ENCODE peak calls at places on chromosomes 4 and X, in ten cellular contexts. C, Y, U, N, M, S, B, O, H and K are unnamed samples.

GRCh38 chr4:77805802-77806201 is 13.4 kb downstream of the CNOT6L start:
- DNase-seq in O (no peak), M (no peak), N (no peak), S (no peak), Y (no peak), H (no peak), C (no peak), U (no peak), B (no peak), K (no peak)

GRCh38 chrX:139388234-139388633 is 142.3 kb upstream of the F9 start:
- DNase-seq in S (no peak), M (no peak), C (no peak), O (no peak), Y (no peak), H (no peak), N (no peak), B (no peak), U (no peak), K (no peak)

GRCh38 chrX:104253567-104254441 is 929 bp downstream of the ESX1 start:
- DNase-seq in M (no peak), Y (no peak), S (no peak), U (no peak), N (no peak), C (no peak), B (no peak), H (no peak), O (no peak), K (no peak)

GRCh38 chr4:155952546-155952945 is 1.1 kb downstream of the CTSO start:
- DNase-seq in H (peak), N (no peak), B (no peak), C (no peak), S (peak), Y (no peak), O (no peak), M (no peak), U (no peak), K (no peak)

GRCh38 chr4:175282407-175282806 is 364.2 kb downstream of the ADAM29 start:
- DNase-seq in H (peak), O (no peak), C (no peak), U (no peak), B (no peak), S (no peak), N (no peak), Y (no peak), M (no peak), K (no peak)

GRCh38 chr4:130814896-130815295 is 1718.9 kb downstream of the C4orf33 start:
- DNase-seq in H (no peak), C (no peak), M (no peak), B (no peak), S (no peak), O (no peak), U (no peak), Y (no peak), N (no peak), K (no peak)

GRCh38 chr4:90030953-90031352 is 96.2 kb upstream of the CCSER1 start:
- DNase-seq in B (no peak), M (no peak), C (no peak), O (peak), S (no peak), U (no peak), H (no peak), N (no peak), Y (no peak), K (no peak)

GRCh38 chrX:151999813-152000212 is 25.3 kb upstream of the GABRE start:
- DNase-seq in N (no peak), C (no peak), S (no peak), M (no peak), O (no peak), Y (no peak), B (no peak), H (no peak), U (no peak), K (no peak)

GRCh38 chr4:98352403-98352802 is 91.2 kb downstream of the RAP1GDS1 start:
- DNase-seq in N (no peak), H (no peak), C (no peak), U (no peak), S (peak), M (no peak), Y (no peak), B (no peak), O (no peak), K (no peak)

GRCh38 chr4:159545556-159545955 is 442.7 kb downstream of the RAPGEF2 start:
- DNase-seq in N (no peak), H (no peak), O (no peak), Y (no peak), M (no peak), S (no peak), U (no peak), C (no peak), B (no peak), K (no peak)

GRCh38 chr4:185587065-185587443 is 51.7 kb upstream of the PDLIM3 start:
- DNase-seq in B (no peak), C (no peak), N (no peak), U (no peak), M (no peak), S (no peak), H (no peak), Y (no peak), O (no peak), K (no peak)
- H3K4me3 ChIP-seq in B (no peak), C (no peak), N (peak), U (peak), M (no peak), S (no peak), H (no peak), Y (peak), O (no peak), K (no peak)

GRCh38 chrX:29545878-29546277 is 669.5 kb upstream of the MAGEB2 start:
- DNase-seq in B (no peak), O (no peak), N (no peak), M (no peak), S (no peak), H (no peak), Y (no peak), C (no peak), U (no peak), K (no peak)

GRCh38 chrX:29542147-29542546 is 673.2 kb upstream of the MAGEB2 start:
- DNase-seq in Y (no peak), S (no peak), O (no peak), H (no peak), B (no peak), C (no peak), M (no peak), U (no peak), N (no peak), K (no peak)

GRCh38 chrX:29553542-29553941 is 661.8 kb upstream of the MAGEB2 start:
- DNase-seq in H (no peak), Y (no peak), N (no peak), S (no peak), C (no peak), B (no peak), O (no peak), U (no peak), M (no peak), K (no peak)

DNA sequence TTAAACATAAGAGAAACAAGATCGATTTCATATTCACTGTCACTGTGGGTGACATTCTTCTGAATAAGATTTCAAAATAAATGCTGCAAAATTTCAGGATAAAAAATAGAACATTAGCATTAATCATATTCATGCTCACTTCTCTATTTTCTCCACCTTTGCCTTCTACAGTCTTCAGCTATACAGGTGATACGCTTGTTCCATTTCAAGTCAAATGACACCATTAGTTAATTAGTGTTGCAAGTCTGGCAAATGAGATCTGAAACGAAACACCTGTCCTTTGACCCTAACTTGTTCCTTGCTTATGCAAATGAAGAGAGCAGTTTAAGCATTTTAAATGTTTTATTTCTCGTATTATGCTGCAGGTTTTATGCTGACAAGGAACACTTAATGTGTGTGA is 667.5 kb upstream of the MAGEB2 start:
- DNase-seq in B (no peak), H (no peak), U (no peak), C (no peak), O (no peak), S (no peak), N (no peak), Y (no peak), M (no peak), K (no peak)
- H3K4me3 ChIP-seq in B (no peak), H (no peak), U (no peak), C (no peak), O (no peak), S (no peak), N (no peak), Y (no peak), M (no peak), K (no peak)

GRCh38 chr4:185774815-185775684 is 36.9 kb downstream of the SORBS2 start:
- DNase-seq in C (peak), B (peak), U (no peak), M (no peak), O (no peak), N (no peak), Y (no peak), S (peak), H (peak), K (peak)

GRCh38 chr4:185774076-185774731 is 37.8 kb downstream of the SORBS2 start:
- DNase-seq in N (no peak), C (no peak), B (no peak), M (no peak), H (no peak), O (no peak), S (no peak), Y (no peak), U (no peak), K (no peak)

GRCh38 chr4:185772391-185773093 is 39.5 kb downstream of the SORBS2 start:
- DNase-seq in M (no peak), O (no peak), S (no peak), B (no peak), C (no peak), N (no peak), H (no peak), Y (no peak), U (peak), K (no peak)

GRCh38 chr4:185771696-185772390 is 40.2 kb downstream of the SORBS2 start:
- DNase-seq in C (peak), U (no peak), B (no peak), H (no peak), O (no peak), N (no peak), S (peak), Y (no peak), M (no peak), K (no peak)

DNA sequence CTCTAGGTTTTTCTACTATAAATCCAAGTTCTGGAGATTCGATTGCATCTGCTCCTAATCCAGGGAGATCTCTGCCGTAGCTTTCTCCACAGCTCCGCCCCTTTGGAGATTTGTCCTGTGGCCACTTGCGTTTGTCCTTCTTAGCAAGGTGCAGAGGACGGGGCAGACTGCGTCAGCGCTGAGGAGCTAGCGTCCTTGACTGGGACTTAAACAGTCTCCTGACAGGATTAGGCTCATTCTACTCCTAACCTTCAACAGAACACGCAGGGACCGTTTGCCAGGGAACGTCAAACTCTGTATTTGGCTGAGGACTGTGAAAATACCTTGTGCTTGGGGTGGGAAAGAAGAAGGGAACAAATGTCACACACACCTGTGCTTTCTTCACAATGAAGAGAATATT is 38.6 kb downstream of the SORBS2 start:
- DNase-seq in M (no peak), B (no peak), H (no peak), Y (no peak), U (no peak), S (no peak), N (no peak), C (no peak), O (no peak), K (no peak)
- H3K4me3 ChIP-seq in M (no peak), B (peak), H (no peak), Y (peak), U (no peak), S (no peak), N (no peak), C (no peak), O (no peak), K (no peak)

DNA sequence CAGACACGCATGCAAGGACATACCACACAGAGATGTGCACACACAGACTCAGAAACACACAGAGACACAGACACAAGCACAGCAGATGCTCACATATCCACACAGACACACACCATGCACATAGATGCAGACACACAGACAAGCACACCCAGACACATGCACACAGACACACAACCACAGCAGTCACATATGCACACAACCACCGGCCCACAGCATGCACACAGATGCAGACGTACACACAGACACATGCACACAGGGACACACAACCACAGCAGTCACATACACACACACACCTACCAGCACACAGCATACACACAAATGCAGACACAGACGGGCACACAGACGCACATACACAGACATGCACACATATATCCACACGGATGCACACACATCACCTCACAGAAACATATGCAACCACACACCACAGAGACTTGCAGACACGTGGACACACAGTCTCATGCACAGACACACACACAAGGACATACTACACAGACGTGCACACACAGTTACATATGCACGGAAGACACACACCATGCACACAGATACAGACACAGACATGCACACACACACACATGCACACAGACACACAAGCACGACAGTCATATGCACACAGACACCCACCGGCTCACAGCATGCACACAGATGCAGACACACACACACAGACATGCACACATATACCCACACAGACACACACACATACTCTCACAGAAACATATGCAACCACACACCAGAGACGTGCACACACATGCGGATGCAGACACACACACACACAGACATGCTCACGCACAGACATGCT is 25.2 kb upstream of the SLC25A6 start:
- DNase-seq in Y (peak), H (no peak), C (no peak), B (no peak), U (no peak), S (no peak), N (no peak), O (no peak), M (peak), K (no peak)
- H3K4me3 ChIP-seq in Y (no peak), H (no peak), C (no peak), B (no peak), U (no peak), S (no peak), N (no peak), O (no peak), M (no peak), K (no peak)

GRCh38 chr4:177937051-177937450 is 494.8 kb upstream of the AGA start:
- DNase-seq in S (no peak), N (no peak), U (no peak), O (no peak), M (no peak), H (no peak), Y (no peak), B (no peak), C (no peak), K (no peak)

DNA sequence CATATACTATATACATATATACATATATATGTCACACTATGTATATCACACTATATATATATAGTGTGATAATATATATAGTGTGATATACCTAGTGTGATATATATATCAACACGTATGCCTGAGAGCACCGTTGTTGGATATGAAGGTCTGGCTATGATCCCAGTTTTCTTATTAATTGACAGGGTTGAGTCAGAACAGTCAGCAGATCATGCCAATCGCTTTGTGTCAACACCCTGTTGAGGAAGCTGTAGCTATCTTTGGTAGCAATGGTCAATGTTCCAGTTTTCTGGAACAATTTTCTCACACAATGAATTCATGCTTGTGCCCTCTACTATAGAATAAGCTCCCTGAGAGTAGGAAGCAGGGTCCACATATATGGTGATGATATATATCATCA is 496.0 kb upstream of the AGA start:
- DNase-seq in O (no peak), Y (no peak), S (no peak), M (no peak), C (no peak), H (no peak), N (no peak), U (no peak), B (no peak), K (no peak)
- H3K4me3 ChIP-seq in O (no peak), Y (no peak), S (no peak), M (no peak), C (no peak), H (no peak), N (no peak), U (no peak), B (no peak), K (no peak)